ENCODE peak calls at places on chromosomes 3 and 15, in five cellular contexts. E is K562, S is HepG2, W is H1, Z is GM12878. F is an unnamed sample.

GRCh38 chr15:40955141-40955903 is 2.1 kb downstream of the CHAC1 start:
- DNase-seq in E (no peak), S (no peak), W (no peak), Z (no peak), F (no peak)

GRCh38 chr15:66763186-66764066 is 61.4 kb downstream of the SMAD6 start:
- DNase-seq in E (no peak), S (no peak), W (no peak), Z (no peak), F (no peak)

GRCh38 chr3:102156426-102156825 is 278.4 kb upstream of the ZPLD1 start:
- DNase-seq in E (no peak), S (no peak), W (no peak), Z (no peak), F (peak; percentile 86)

GRCh38 chr3:185997130-185997529 is 59.3 kb upstream of the TRA2B start:
- DNase-seq in E (no peak), S (no peak), W (no peak), Z (no peak), F (no peak)

GRCh38 chr3:71725279-71725991 is at the start of gene EIF4E3:
- DNase-seq in E (peak; percentile 43), S (no peak), W (no peak), Z (no peak), F (peak; percentile 54)

GRCh38 chr15:40471778-40472130 is 970 bp downstream of the CHST14 start:
- DNase-seq in E (no peak), S (peak; percentile 32), W (peak; percentile 29), Z (no peak), F (no peak)

GRCh38 chr3:134795776-134796312 is 784 bp downstream of the EPHB1 start:
- DNase-seq in E (no peak), S (no peak), W (no peak), Z (no peak), F (no peak)

GRCh38 chr15:41502787-41503668 is 9.4 kb downstream of the ITPKA start:
- DNase-seq in E (no peak), S (no peak), W (no peak), Z (no peak), F (no peak)

GRCh38 chr3:151976211-151977050 is 103.0 kb downstream of the SUCNR1 start:
- DNase-seq in E (peak; percentile 18), S (peak; percentile 14), W (no peak), Z (no peak), F (peak; percentile 37)

GRCh38 chr3:39419697-39420293 is 13.3 kb downstream of the RPSA start:
- DNase-seq in E (no peak), S (no peak), W (no peak), Z (no peak), F (no peak)

GRCh38 chr3:52242039-52242438 is 3.1 kb upstream of the TWF2 start:
- DNase-seq in E (no peak), S (no peak), W (no peak), Z (no peak), F (no peak)

GRCh38 chr3:52238761-52239701 is at the start of gene TWF2:
- DNase-seq in E (peak; percentile 82), S (peak; percentile 56), W (no peak), Z (no peak), F (peak; percentile 80)

GRCh38 chr3:52238193-52238760 is 681 bp downstream of the TWF2 start:
- DNase-seq in E (peak; percentile 36), S (peak; percentile 89), W (no peak), Z (no peak), F (peak; percentile 29)

GRCh38 chr3:52240886-52241244 is 1.9 kb upstream of the TWF2 start:
- DNase-seq in E (no peak), S (no peak), W (no peak), Z (no peak), F (no peak)

GRCh38 chr3:52240059-52240885 is 1.3 kb upstream of the TWF2 start:
- DNase-seq in E (peak; percentile 78), S (peak; percentile 59), W (no peak), Z (no peak), F (no peak)
- TF ChIP-seq POLR2A in E (peak; percentile 41), S (no peak), W (no peak), Z (peak; percentile 82), F (no peak)

GRCh38 chr3:48445277-48445882 is 1.2 kb upstream of the ATRIP start:
- DNase-seq in E (no peak), S (no peak), W (no peak), Z (no peak), F (no peak)

GRCh38 chr3:48446043-48446424 is 503 bp upstream of the ATRIP start:
- DNase-seq in E (no peak), S (no peak), W (no peak), Z (no peak), F (no peak)

GRCh38 chr3:48451270-48451669 is 4.7 kb downstream of the ATRIP start:
- DNase-seq in E (no peak), S (peak; percentile 81), W (no peak), Z (no peak), F (no peak)

GRCh38 chr3:48441940-48442339 is 1.9 kb downstream of the TMA7 start:
- DNase-seq in E (no peak), S (peak; percentile 53), W (no peak), Z (no peak), F (no peak)

GRCh38 chr3:48446425-48447193 is at the start of gene ATRIP:
- DNase-seq in E (peak; percentile 93), S (peak; percentile 80), W (no peak), Z (no peak), F (peak; percentile 64)
- TF ChIP-seq KDM1A in E (no peak), S (no peak), W (no peak), Z (no peak), F (no peak)

DNA sequence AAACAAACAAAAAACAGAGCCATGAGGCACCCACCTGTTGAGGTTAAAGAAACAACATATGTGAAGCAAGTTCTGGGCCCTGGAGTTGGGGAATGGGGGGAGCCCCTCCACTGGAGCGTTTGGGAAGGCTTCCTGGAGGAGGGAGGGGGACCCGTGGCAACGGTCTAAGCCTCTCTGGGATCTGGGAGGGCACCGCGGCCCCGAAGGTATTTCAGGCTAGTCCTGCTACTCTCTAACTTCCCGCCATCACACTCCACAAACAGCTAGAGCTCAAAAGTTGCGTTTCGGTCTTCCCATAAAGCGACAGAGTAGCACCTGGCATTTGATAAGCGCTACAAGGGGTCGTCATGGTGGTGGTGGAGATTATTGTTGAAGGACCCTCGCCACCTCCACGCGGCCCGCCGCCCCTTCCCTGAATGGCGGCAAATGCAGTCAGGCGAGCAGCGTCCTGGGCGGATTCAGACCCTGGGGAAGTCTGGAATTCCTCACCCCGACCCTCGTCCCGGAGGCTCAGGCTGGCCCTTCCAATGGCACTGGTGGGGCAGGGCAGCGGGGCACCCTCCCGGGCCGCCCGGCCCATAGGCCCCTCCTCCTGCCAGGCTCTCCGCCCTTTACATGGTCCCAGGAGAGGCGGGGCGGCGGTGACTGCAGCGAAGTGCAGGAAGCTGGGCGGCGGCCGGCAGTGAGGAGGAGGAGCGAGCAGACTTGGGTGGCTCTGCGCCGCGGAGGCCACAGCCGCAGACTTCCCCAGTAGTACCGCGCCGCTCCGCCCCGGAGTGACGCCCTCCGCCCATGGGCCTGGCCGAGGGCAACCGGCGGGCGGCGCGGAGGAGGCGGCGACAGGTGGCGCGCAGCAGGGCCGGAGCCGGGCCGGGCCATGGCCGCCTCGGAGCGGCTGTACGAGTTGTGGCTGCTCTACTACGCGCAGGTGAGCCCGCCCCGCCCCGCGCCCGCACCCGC is at the start of gene NBEAL2:
- DNase-seq in E (peak; percentile 98), S (peak; percentile 88), W (peak; percentile 74), Z (peak; percentile 75), F (peak; percentile 91)
- TF ChIP-seq POLR2A in E (peak; percentile 89), S (peak; percentile 52), W (no peak), Z (peak; percentile 84), F (peak; percentile 31)

DNA sequence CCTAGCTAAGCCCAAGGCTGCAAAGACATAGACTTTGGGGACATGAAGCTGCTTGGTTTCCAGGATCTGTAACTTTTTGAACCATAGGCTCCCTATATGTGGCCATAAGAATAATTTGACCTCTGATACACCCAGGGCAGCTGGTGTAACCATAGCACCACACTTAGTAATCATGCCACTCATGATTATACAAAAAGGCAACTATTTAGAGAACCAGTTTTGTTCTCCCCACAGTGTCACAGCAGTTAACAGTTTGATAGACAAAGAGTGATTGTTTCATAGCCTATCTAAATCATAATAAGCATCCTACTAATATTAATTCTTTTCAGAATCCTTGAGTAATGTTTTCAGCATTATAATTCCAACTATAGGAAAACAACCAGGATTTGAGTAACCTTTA is 334.9 kb downstream of the NEK10 start:
- DNase-seq in E (no peak), S (no peak), W (no peak), Z (no peak), F (no peak)
- TF ChIP-seq KDM1A in E (no peak), S (no peak), W (no peak), Z (no peak), F (no peak)

DNA sequence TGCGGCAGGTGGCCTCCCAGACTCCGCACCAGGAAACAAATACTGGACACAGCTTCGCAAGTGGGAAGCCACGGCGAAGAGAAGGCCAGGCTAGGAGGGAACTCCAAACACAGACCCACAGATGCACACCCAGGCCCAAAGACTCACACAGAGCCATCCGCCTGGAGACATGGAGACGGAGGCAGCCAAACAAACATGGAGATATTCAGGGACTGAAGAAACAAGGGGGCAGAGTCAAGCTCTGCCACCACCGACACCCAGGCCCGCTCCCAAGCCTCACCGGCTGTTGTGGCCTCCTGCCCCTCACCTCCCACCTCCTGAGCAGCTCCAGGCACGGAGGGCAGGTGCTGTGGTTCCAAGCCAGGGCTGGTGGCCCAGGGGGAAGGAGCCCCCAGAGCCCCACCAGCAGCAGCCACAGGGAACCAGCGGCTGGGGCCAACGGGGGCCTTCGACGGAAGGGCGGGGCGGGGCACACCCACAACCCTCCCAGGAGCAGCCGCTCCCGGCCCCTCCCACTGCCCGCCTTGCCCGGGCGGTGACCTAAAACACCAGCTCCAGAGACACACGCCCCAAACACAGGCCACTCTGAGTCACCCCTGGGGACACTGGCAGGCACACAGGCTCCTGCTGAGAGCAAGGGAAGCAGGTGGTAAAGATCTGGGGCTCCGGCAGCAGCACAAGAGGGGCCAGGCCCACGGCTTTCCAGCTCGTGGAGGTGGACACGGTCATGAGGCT is 31.9 kb downstream of the TNK2 start:
- DNase-seq in E (peak; percentile 96), S (no peak), W (no peak), Z (no peak), F (peak; percentile 44)
- TF ChIP-seq POLR2A in E (peak; percentile 54), S (no peak), W (no peak), Z (no peak), F (no peak)

DNA sequence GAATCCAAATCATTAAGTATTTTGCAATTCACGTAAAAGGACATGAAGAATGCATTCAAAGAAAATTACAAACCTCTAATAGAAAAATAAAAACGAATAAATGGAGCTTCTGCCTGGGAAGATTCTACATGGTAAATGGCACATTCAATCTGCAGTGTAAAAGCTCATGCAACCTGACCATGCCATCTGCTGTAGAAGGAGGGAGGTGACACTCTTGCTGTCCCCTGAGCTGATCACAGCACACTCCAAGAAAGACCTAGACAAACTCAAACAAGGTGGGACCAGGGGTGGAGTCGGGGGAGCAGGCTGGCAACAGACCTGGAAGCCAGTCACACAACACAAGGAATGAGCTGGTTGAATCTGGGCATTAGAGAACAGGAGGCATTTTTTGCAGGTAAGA is 101.8 kb downstream of the BDH1 start:
- DNase-seq in E (no peak), S (peak; percentile 49), W (no peak), Z (no peak), F (no peak)
- TF ChIP-seq KDM1A in E (no peak), S (no peak), W (no peak), Z (no peak), F (no peak)

GRCh38 chr15:43133429-43134156 is at the start of gene TMEM62:
- DNase-seq in E (peak; percentile 86), S (peak; percentile 77), W (no peak), Z (peak; percentile 75), F (peak; percentile 68)
- TF ChIP-seq POLR2A in E (peak; percentile 89), S (peak; percentile 72), W (no peak), Z (peak; percentile 99), F (peak; percentile 12)